ENCODE peak calls at places on chromosome 20, in ten cellular contexts. K, V, O, R, P, W, Q, E, D and X are unnamed samples.

GRCh38 chr20:37480915-37481314 is 40.1 kb upstream of the NNAT start:
- DNase-seq in K (no peak), V (no peak), O (no peak), R (no peak), P (no peak), W (peak; percentile 25), Q (no peak), E (no peak), D (no peak), X (no peak)

GRCh38 chr20:21546355-21546754 is 32.5 kb upstream of the NKX2-2 start:
- DNase-seq in K (no peak), V (no peak), O (no peak), R (no peak), P (no peak), W (no peak), Q (no peak), E (no peak), D (no peak), X (no peak)

GRCh38 chr20:17594443-17594842 is 24.6 kb downstream of the DSTN start:
- DNase-seq in K (peak; percentile 87), V (peak; percentile 84), O (peak; percentile 75), R (peak; percentile 50), P (peak; percentile 85), W (no peak), Q (peak; percentile 87), E (no peak), D (peak; percentile 77), X (no peak)

GRCh38 chr20:53581444-53582311 is 12.0 kb downstream of the ZNF217 start:
- DNase-seq in K (peak; percentile 26), V (no peak), O (no peak), R (no peak), P (no peak), W (no peak), Q (no peak), E (peak; percentile 35), D (no peak), X (no peak)

GRCh38 chr20:64216036-64216435 is 39.5 kb upstream of the PCMTD2 start:
- DNase-seq in K (peak; percentile 70), V (no peak), O (no peak), R (no peak), P (peak; percentile 30), W (no peak), Q (no peak), E (no peak), D (no peak), X (no peak)

GRCh38 chr20:45346291-45346718 is 1.9 kb downstream of the SDC4 start:
- DNase-seq in K (no peak), V (no peak), O (no peak), R (no peak), P (no peak), W (no peak), Q (no peak), E (no peak), D (no peak), X (no peak)

GRCh38 chr20:3045042-3045815 is 623 bp upstream of the MRPS26 start:
- DNase-seq in K (peak; percentile 77), V (peak; percentile 95), O (peak; percentile 85), R (peak; percentile 81), P (peak; percentile 70), W (peak; percentile 90), Q (peak; percentile 86), E (peak; percentile 36), D (peak; percentile 95), X (no peak)

GRCh38 chr20:13817342-13817741 is 32.5 kb downstream of the NDUFAF5 start:
- DNase-seq in K (no peak), V (peak; percentile 76), O (peak; percentile 52), R (no peak), P (no peak), W (no peak), Q (peak; percentile 19), E (no peak), D (no peak), X (no peak)

GRCh38 chr20:62571667-62572344 is 70.5 kb upstream of the SLCO4A1 start:
- DNase-seq in K (no peak), V (no peak), O (peak; percentile 40), R (no peak), P (no peak), W (no peak), Q (no peak), E (no peak), D (no peak), X (peak; percentile 29)

GRCh38 chr20:58523916-58524315 is 8.7 kb upstream of the APCDD1L start:
- DNase-seq in K (no peak), V (peak; percentile 61), O (peak; percentile 68), R (no peak), P (no peak), W (peak; percentile 38), Q (peak; percentile 49), E (no peak), D (peak; percentile 8), X (peak; percentile 29)

GRCh38 chr20:49592120-49592519 is 24.2 kb upstream of the PTGIS start:
- DNase-seq in K (no peak), V (no peak), O (no peak), R (no peak), P (no peak), W (no peak), Q (no peak), E (no peak), D (no peak), X (no peak)
- H3K4me3 ChIP-seq in K (no peak overlapping the region), V (no peak overlapping the region), O (no peak overlapping the region), R (no peak overlapping the region), P (no peak overlapping the region), W (no peak overlapping the region), Q (no peak overlapping the region), E (no peak overlapping the region), D (no peak overlapping the region), X (no peak overlapping the region)

DNA sequence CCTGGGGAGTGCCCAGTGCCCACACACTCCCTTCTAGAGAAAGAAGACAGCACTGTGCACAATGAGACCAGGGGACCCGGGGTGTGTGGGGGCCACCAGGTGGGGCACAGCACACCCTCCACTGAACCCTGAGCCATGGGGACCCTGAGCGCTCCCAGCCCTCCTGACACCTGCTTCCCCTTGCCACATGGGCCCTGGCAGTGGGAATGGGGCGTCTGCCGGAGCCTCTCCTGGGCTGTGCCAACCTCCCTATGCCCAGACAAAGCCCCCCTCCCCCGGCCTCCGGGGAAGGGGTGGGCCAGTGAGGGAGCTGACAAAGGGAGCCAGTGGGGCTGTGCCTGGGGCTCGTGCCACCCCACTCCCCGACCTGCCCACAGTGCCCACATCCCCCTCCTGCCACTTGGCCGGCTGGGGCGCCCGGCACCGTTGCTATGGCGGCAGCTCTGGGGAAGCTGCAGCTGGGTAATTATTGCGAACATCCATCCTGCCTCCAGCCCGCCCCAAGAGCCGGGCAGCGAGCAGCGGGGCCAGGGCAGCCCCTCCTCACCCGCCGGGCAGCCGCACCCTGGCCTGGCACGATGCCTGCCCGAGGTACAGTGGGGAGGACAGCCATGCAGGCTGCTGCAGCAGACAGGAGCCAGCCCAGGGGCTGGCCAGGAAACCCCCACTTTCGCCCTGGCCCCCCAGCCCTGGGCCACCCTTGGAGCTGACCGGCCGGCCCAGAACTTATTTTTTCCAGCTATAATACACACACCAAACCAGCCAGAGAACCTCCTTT is 41.9 kb upstream of the NOL4L start:
- DNase-seq in K (peak; percentile 61), V (no peak), O (peak; percentile 17), R (no peak), P (no peak), W (no peak), Q (no peak), E (no peak), D (no peak), X (no peak)
- H3K4me3 ChIP-seq in K (no peak overlapping the region), V (no peak overlapping the region), O (no peak overlapping the region), R (no peak overlapping the region), P (peak overlapping the region; percentile 28), W (peak overlapping the region; percentile 22), Q (no peak overlapping the region), E (no peak overlapping the region), D (no peak overlapping the region), X (no peak overlapping the region)

GRCh38 chr20:1652104-1652503 is 5.5 kb downstream of the SIRPG start:
- DNase-seq in K (no peak), V (no peak), O (no peak), R (no peak), P (no peak), W (no peak), Q (no peak), E (no peak), D (no peak), X (no peak)

GRCh38 chr20:1657556-1658334 is at the start of gene SIRPG:
- DNase-seq in K (no peak), V (no peak), O (no peak), R (no peak), P (no peak), W (no peak), Q (no peak), E (no peak), D (no peak), X (no peak)

GRCh38 chr20:1652960-1653359 is 4.6 kb downstream of the SIRPG start:
- DNase-seq in K (no peak), V (no peak), O (no peak), R (no peak), P (no peak), W (no peak), Q (no peak), E (no peak), D (no peak), X (no peak)

GRCh38 chr20:1656844-1657243 is 735 bp downstream of the SIRPG start:
- DNase-seq in K (no peak), V (no peak), O (no peak), R (no peak), P (no peak), W (no peak), Q (no peak), E (no peak), D (no peak), X (no peak)

GRCh38 chr20:1654994-1655393 is 2.6 kb downstream of the SIRPG start:
- DNase-seq in K (no peak), V (no peak), O (no peak), R (no peak), P (no peak), W (no peak), Q (no peak), E (no peak), D (no peak), X (peak; percentile 6)
- H3K4me3 ChIP-seq in K (no peak overlapping the region), V (no peak overlapping the region), O (no peak overlapping the region), R (no peak overlapping the region), P (no peak overlapping the region), W (no peak overlapping the region), Q (no peak overlapping the region), E (peak overlapping the region; percentile 45), D (no peak overlapping the region), X (no peak overlapping the region)

GRCh38 chr20:41342474-41343464 is 2.1 kb downstream of the LPIN3 start:
- DNase-seq in K (no peak), V (no peak), O (no peak), R (no peak), P (no peak), W (peak; percentile 41), Q (no peak), E (no peak), D (no peak), X (no peak)

GRCh38 chr20:41340327-41341055 is at the start of gene LPIN3:
- DNase-seq in K (peak; percentile 94), V (peak; percentile 86), O (peak; percentile 93), R (peak; percentile 94), P (peak; percentile 95), W (peak; percentile 94), Q (peak; percentile 63), E (no peak), D (peak; percentile 84), X (peak; percentile 89)

GRCh38 chr20:41336711-41337492 is 3.7 kb upstream of the LPIN3 start:
- DNase-seq in K (no peak), V (no peak), O (no peak), R (no peak), P (no peak), W (no peak), Q (no peak), E (no peak), D (no peak), X (no peak)

GRCh38 chr20:41335591-41335990 is 5.0 kb upstream of the LPIN3 start:
- DNase-seq in K (no peak), V (no peak), O (no peak), R (no peak), P (no peak), W (no peak), Q (no peak), E (no peak), D (no peak), X (no peak)

GRCh38 chr20:41339957-41340326 is 679 bp upstream of the LPIN3 start:
- DNase-seq in K (peak; percentile 96), V (peak; percentile 66), O (peak; percentile 77), R (peak; percentile 83), P (peak; percentile 89), W (peak; percentile 90), Q (peak; percentile 45), E (peak; percentile 79), D (peak; percentile 73), X (peak; percentile 70)
- H3K4me3 ChIP-seq in K (peak overlapping the region; percentile 39), V (peak overlapping the region; percentile 56), O (peak overlapping the region; percentile 72), R (peak overlapping the region; percentile 21), P (peak overlapping the region; percentile 73), W (peak overlapping the region; percentile 36), Q (peak overlapping the region; percentile 11), E (peak overlapping the region; percentile 15), D (peak overlapping the region; percentile 87), X (peak overlapping the region; percentile 41)